ENCODE peak calls at places on chromosomes 4 and X, in six cellular contexts. J is AG09309; Y is fibroblast of lung; P is stimulated activated CD4-positive, alpha-beta T cell treated with anti-CD3 and anti-CD28 coated beads, TNF-alpha, amount 100 ng/mL, for 4 hours; G is NCI-H2081 treated with DMSO at 0.1 percent for 48 hours; N is germinal center. D is an unnamed sample.
A peak's percentile ranks its signal among the peaks of the same experiment; 100 is the strongest.

GRCh38 chrX:150704030-150704613 is 10.9 kb downstream of the MTMR1 start:
- DNase-seq in J (peak; percentile 46), Y (no peak), G (no peak), N (no peak), P (no peak), D (peak; percentile 65)

GRCh38 chr4:174358823-174359222 is 75.1 kb downstream of the CEP44 start:
- DNase-seq in G (no peak), J (peak; percentile 5), P (no peak), N (no peak), Y (peak; percentile 51), D (no peak)

GRCh38 chrX:13090261-13091110 is 46.1 kb upstream of the FAM9C start:
- DNase-seq in J (no peak), N (no peak), G (no peak), Y (peak; percentile 80), P (no peak), D (peak; percentile 89)

GRCh38 chrX:78514852-78515251 is 144.3 kb downstream of the RTL3 start:
- DNase-seq in J (no peak), G (no peak), Y (no peak), N (no peak), P (no peak), D (no peak)

GRCh38 chrX:52574416-52575275 is 57.8 kb upstream of the XAGE1B start:
- DNase-seq in J (peak; percentile 24), P (no peak), Y (peak; percentile 61), G (no peak), N (peak; percentile 6), D (peak; percentile 70)

GRCh38 chr4:84855774-84856173 is 110.7 kb downstream of the WDFY3 start:
- DNase-seq in N (no peak), J (no peak), Y (no peak), P (no peak), G (no peak), D (no peak)

GRCh38 chr4:32145987-32146386 is 1425.8 kb downstream of the PCDH7 start:
- DNase-seq in N (no peak), J (no peak), G (no peak), Y (no peak), P (no peak), D (no peak)

GRCh38 chrX:119272882-119273806 is 37.1 kb downstream of the PGRMC1 start:
- DNase-seq in G (no peak), P (peak; percentile 11), J (no peak), Y (peak; percentile 44), N (peak; percentile 75), D (peak; percentile 57)

GRCh38 chr4:11323771-11324170 is 104.9 kb downstream of the HS3ST1 start:
- DNase-seq in N (no peak), G (no peak), J (no peak), P (no peak), Y (no peak), D (no peak)

GRCh38 chr4:8700576-8700975 is 108.0 kb downstream of the CPZ start:
- DNase-seq in G (no peak), N (no peak), Y (no peak), P (no peak), J (no peak), D (no peak)

GRCh38 chr4:28686618-28687017 is 1826.0 kb downstream of the STIM2 start:
- DNase-seq in P (no peak), J (no peak), N (no peak), Y (peak; percentile 6), G (no peak), D (no peak)

GRCh38 chr4:173883821-173884220 is 353.8 kb upstream of the HAND2 start:
- DNase-seq in G (no peak), J (no peak), P (no peak), Y (peak; percentile 30), N (no peak), D (no peak)

GRCh38 chr4:186829740-186830449 is 106.2 kb upstream of the FAT1 start:
- DNase-seq in N (no peak), P (no peak), J (peak; percentile 54), G (no peak), Y (peak; percentile 95), D (no peak)

GRCh38 chrX:129572422-129572821 is 32.4 kb downstream of the OCRL start:
- DNase-seq in P (no peak), G (no peak), J (no peak), N (no peak), Y (no peak), D (no peak)

GRCh38 chrX:55709735-55710134 is 7.8 kb upstream of the RRAGB start:
- DNase-seq in G (no peak), Y (peak; percentile 0), J (no peak), P (no peak), N (no peak), D (no peak)

GRCh38 chrX:66051989-66052388 is 12.1 kb upstream of the VSIG4 start:
- DNase-seq in Y (no peak), N (no peak), G (no peak), P (no peak), J (no peak), D (no peak)

GRCh38 chrX:140572724-140573123 is 67.9 kb upstream of the SOX3 start:
- DNase-seq in G (no peak), P (no peak), J (no peak), N (peak; percentile 3), Y (peak; percentile 36), D (peak; percentile 0)

GRCh38 chrX:24902808-24903207 is 113.0 kb downstream of the ARX start:
- DNase-seq in Y (peak; percentile 95), P (no peak), N (no peak), J (peak; percentile 16), G (no peak), D (peak; percentile 3)

GRCh38 chrX:133337250-133337649 is 78.0 kb downstream of the GPC4 start:
- DNase-seq in J (no peak), Y (no peak), N (no peak), P (no peak), G (no peak), D (no peak)

GRCh38 chr4:152095701-152096070 is 334.9 kb upstream of the GATB start:
- DNase-seq in J (no peak), P (no peak), Y (no peak), N (no peak), G (no peak), D (no peak)

GRCh38 chr4:71120831-71121524 is 127.5 kb downstream of the DCK start:
- DNase-seq in P (no peak), N (no peak), G (no peak), J (no peak), Y (no peak), D (no peak)

GRCh38 chr4:181939199-181939945 is 303.8 kb upstream of the TENM3 start:
- DNase-seq in N (no peak), G (no peak), Y (peak; percentile 35), P (no peak), J (no peak), D (no peak)

D was measured in dermis blood vessel endothelial cell.